ENCODE peak calls at places on chromosomes 13 and 19, in ten cellular contexts. S is uterus; D is astrocyte of the spinal cord; R is HFF-Myc; H is CD8-positive, alpha-beta T cell; L is IMR-90; G is Jurkat, Clone E6-1; K is tibial nerve; I is AG04450; W is SK-N-SH. Y is an unnamed sample.

GRCh38 chr19:13089139-13089856 is 13.4 kb downstream of the LYL1 start:
- DNase-seq in H (no peak), D (no peak), L (no peak), R (no peak), I (no peak), K (no peak), G (no peak), S (no peak), W (peak; percentile 73), Y (no peak)

GRCh38 chr19:11281336-11282049 is 14.5 kb upstream of the TSPAN16 start:
- DNase-seq in R (no peak), I (no peak), H (no peak), S (no peak), K (no peak), D (no peak), G (no peak), W (peak; percentile 67), L (no peak), Y (no peak)

GRCh38 chr19:10871711-10872550 is 578 bp downstream of the CARM1 start:
- DNase-seq in I (no peak), W (peak; percentile 74), D (no peak), K (no peak), G (no peak), R (no peak), H (peak; percentile 64), L (no peak), S (peak; percentile 62), Y (no peak)

GRCh38 chr13:109881961-109882558 is 95.7 kb upstream of the IRS2 start:
- DNase-seq in I (no peak), H (no peak), L (no peak), K (no peak), W (no peak), G (no peak), D (no peak), R (no peak), S (no peak), Y (no peak)

GRCh38 chr19:10878253-10878652 is 6.9 kb downstream of the CARM1 start:
- DNase-seq in L (no peak), D (no peak), S (no peak), K (no peak), G (no peak), R (no peak), I (no peak), H (no peak), W (no peak), Y (no peak)

GRCh38 chr13:109758937-109759480 is 27.4 kb downstream of the IRS2 start:
- DNase-seq in R (no peak), H (no peak), G (no peak), K (no peak), D (no peak), I (no peak), W (no peak), L (no peak), S (no peak), Y (no peak)

GRCh38 chr19:18501832-18502231 is 20.0 kb downstream of the ELL start:
- DNase-seq in K (no peak), I (no peak), G (no peak), W (no peak), L (no peak), R (no peak), D (no peak), H (no peak), S (no peak), Y (no peak)

GRCh38 chr13:64993514-64994164 is 2236.5 kb downstream of the PCDH9 start:
- DNase-seq in G (no peak), D (no peak), R (no peak), H (no peak), I (no peak), S (no peak), W (no peak), K (no peak), L (no peak), Y (no peak)

GRCh38 chr19:17304386-17305047 is 1.2 kb upstream of the MRPL34 start:
- DNase-seq in K (no peak), I (no peak), H (no peak), W (no peak), G (no peak), R (no peak), S (peak; percentile 29), L (no peak), D (no peak), Y (no peak)

GRCh38 chr19:17305211-17305516 is 508 bp upstream of the MRPL34 start:
- DNase-seq in K (no peak), W (no peak), I (no peak), H (no peak), R (no peak), L (no peak), S (no peak), D (no peak), G (no peak), Y (no peak)

GRCh38 chr19:17302391-17303166 is 646 bp downstream of the ABHD8 start:
- DNase-seq in H (no peak), K (no peak), D (no peak), R (no peak), I (no peak), S (peak; percentile 42), W (no peak), L (no peak), G (no peak), Y (no peak)

GRCh38 chr19:17303167-17303939 is at the start of gene ABHD8:
- DNase-seq in D (peak; percentile 95), I (peak; percentile 90), L (peak; percentile 94), G (peak; percentile 91), K (peak; percentile 91), R (peak; percentile 78), H (peak; percentile 96), W (peak; percentile 95), S (peak; percentile 96), Y (peak; percentile 97)

GRCh38 chr19:17303940-17304267 is 679 bp upstream of the ABHD8 start:
- DNase-seq in I (no peak), R (no peak), L (no peak), S (peak; percentile 26), H (no peak), K (no peak), W (no peak), D (no peak), G (no peak), Y (no peak)
- H3K4me3 ChIP-seq in I (no peak overlapping the region), R (no peak overlapping the region), L (no peak overlapping the region), S (no peak overlapping the region), H (peak overlapping the region; percentile 85), K (peak overlapping the region; percentile 79), W (no peak overlapping the region), D (no peak overlapping the region), G (no peak overlapping the region), Y (no peak overlapping the region)

GRCh38 chr19:40806385-40807146 is 7.6 kb downstream of the EGLN2 start:
- DNase-seq in R (peak; percentile 94), D (peak; percentile 96), H (peak; percentile 85), S (peak; percentile 89), W (peak; percentile 97), L (peak; percentile 95), G (peak; percentile 88), I (peak; percentile 77), K (peak; percentile 71), Y (peak; percentile 94)
- H3K4me3 ChIP-seq in R (no peak overlapping the region), D (peak overlapping the region; percentile 7), H (peak overlapping the region; percentile 35), S (no peak overlapping the region), W (peak overlapping the region; percentile 45), L (no peak overlapping the region), G (no peak overlapping the region), I (peak overlapping the region; percentile 35), K (peak overlapping the region; percentile 28), Y (no peak overlapping the region)

DNA sequence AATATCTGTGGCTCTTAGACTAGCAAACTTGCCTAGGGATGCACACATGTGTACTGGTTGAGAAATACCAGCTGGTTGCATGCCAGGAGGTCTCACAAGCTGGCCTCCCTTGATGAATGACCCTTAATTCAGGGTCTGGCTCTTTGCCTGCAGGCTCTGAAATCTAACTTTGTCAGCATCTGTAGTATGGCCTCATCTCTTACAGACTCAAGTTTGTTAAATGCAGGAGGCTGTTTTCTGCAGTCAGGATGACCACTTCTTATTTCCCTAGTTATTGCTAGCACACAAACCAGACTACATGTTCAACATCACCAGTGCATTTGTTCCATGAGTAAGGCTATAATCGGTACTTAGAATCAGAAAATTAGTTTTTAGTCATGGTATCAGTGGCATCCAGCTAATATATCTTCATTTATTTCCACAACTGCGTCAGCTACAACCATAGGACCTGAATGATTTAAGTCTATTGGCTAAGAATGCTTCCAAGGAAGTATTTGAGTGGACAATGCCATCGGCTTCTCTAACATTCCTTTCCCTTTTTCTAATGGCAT is 23.3 kb upstream of the POSTN start:
- DNase-seq in L (peak; percentile 84), I (peak; percentile 80), R (peak; percentile 44), G (no peak), K (no peak), W (no peak), D (peak; percentile 59), S (peak; percentile 36), H (no peak), Y (no peak)
- H3K4me3 ChIP-seq in L (no peak overlapping the region), I (no peak overlapping the region), R (no peak overlapping the region), G (no peak overlapping the region), K (no peak overlapping the region), W (no peak overlapping the region), D (no peak overlapping the region), S (no peak overlapping the region), H (no peak overlapping the region), Y (no peak overlapping the region)

DNA sequence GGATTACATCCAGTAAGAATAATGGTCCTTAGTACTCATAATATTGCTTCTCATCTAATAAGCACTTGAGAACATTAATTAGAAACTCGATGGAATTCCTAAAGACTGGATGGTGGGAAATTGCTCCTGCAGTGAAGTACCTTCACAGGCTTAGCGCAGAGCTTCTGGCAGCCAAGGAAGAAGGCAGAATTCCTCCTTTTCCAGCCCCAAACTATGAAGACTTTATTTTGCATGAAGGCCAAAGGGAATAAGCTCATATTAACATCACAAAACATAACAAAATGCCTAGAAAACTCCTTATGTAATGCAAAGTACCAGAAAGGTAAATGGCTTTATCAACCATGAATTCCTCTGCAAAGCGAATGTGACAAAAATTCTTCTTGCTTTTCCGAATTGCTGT is 336.1 kb downstream of the DNAJC15 start:
- DNase-seq in R (no peak), K (no peak), G (no peak), D (no peak), L (no peak), W (no peak), S (no peak), H (no peak), I (no peak), Y (peak; percentile 39)
- H3K4me3 ChIP-seq in R (no peak overlapping the region), K (no peak overlapping the region), G (no peak overlapping the region), D (no peak overlapping the region), L (no peak overlapping the region), W (no peak overlapping the region), S (no peak overlapping the region), H (no peak overlapping the region), I (no peak overlapping the region), Y (no peak overlapping the region)

GRCh38 chr13:20473139-20473538 is 52.5 kb downstream of the CRYL1 start:
- DNase-seq in L (peak; percentile 42), I (no peak), R (no peak), D (no peak), K (no peak), S (no peak), G (no peak), W (no peak), H (no peak), Y (no peak)
- H3K4me3 ChIP-seq in L (no peak overlapping the region), I (no peak overlapping the region), R (no peak overlapping the region), D (no peak overlapping the region), K (no peak overlapping the region), S (no peak overlapping the region), G (no peak overlapping the region), W (no peak overlapping the region), H (no peak overlapping the region), Y (no peak overlapping the region)